ENCODE peak calls at places on chromosomes 6 and 20, in six cellular contexts. R, F, M, I, T and J are unnamed samples.

GRCh38 chr6:10962673-10963072 is 75.8 kb downstream of the SYCP2L start:
- DNase-seq in R (no peak), F (peak), M (no peak), I (no peak), T (no peak), J (no peak)

GRCh38 chr20:34583524-34583923 is 25.0 kb downstream of the MAP1LC3A start:
- DNase-seq in R (no peak), F (no peak), M (no peak), I (no peak), T (no peak), J (no peak)

GRCh38 chr6:28981391-28981832 is 23.7 kb downstream of the ZNF311 start:
- DNase-seq in R (peak), F (no peak), M (peak), I (peak), T (peak), J (peak)

GRCh38 chr6:81788748-81789147 is 36.3 kb upstream of the TENT5A start:
- DNase-seq in R (no peak), F (no peak), M (no peak), I (no peak), T (no peak), J (no peak)

GRCh38 chr20:41432620-41433602 is 66.3 kb upstream of the EMILIN3 start:
- DNase-seq in R (no peak), F (no peak), M (no peak), I (no peak), T (no peak), J (no peak)

GRCh38 chr6:40631760-40632159 is 44.6 kb upstream of the LRFN2 start:
- DNase-seq in R (no peak), F (no peak), M (no peak), I (no peak), T (no peak), J (no peak)

GRCh38 chr6:112431803-112432202 is 84.7 kb downstream of the RFPL4B start:
- DNase-seq in R (no peak), F (no peak), M (no peak), I (no peak), T (no peak), J (no peak)

GRCh38 chr6:140078552-140079126 is 704.2 kb upstream of the CITED2 start:
- DNase-seq in R (no peak), F (peak), M (no peak), I (no peak), T (no peak), J (no peak)

GRCh38 chr6:41446907-41447545 is 99.2 kb upstream of the FOXP4 start:
- DNase-seq in R (no peak), F (no peak), M (no peak), I (no peak), T (no peak), J (no peak)

GRCh38 chr6:21997414-21998037 is 299.3 kb downstream of the PRL start:
- DNase-seq in R (no peak), F (no peak), M (no peak), I (no peak), T (no peak), J (no peak)

GRCh38 chr6:107711953-107712522 is 112.1 kb downstream of the SCML4 start:
- DNase-seq in R (no peak), F (no peak), M (no peak), I (no peak), T (no peak), J (no peak)

GRCh38 chr20:54168961-54169862 is 4.6 kb downstream of the CYP24A1 start:
- DNase-seq in R (no peak), F (no peak), M (no peak), I (no peak), T (no peak), J (no peak)

GRCh38 chr20:2799688-2800589 is 488 bp downstream of the CPXM1 start:
- DNase-seq in R (no peak), F (no peak), M (peak), I (no peak), T (no peak), J (no peak)

GRCh38 chr20:51132286-51132810 is 109.4 kb upstream of the KCNG1 start:
- DNase-seq in R (no peak), F (no peak), M (no peak), I (no peak), T (no peak), J (no peak)

GRCh38 chr6:106527111-106527510 is 102.2 kb downstream of the RTN4IP1 start:
- DNase-seq in R (no peak), F (no peak), M (no peak), I (no peak), T (no peak), J (no peak)

GRCh38 chr6:24126586-24127192 is 674 bp downstream of the NRSN1 start:
- DNase-seq in R (peak), F (no peak), M (peak), I (no peak), T (no peak), J (no peak)

GRCh38 chr6:106501836-106502447 is 127.4 kb downstream of the RTN4IP1 start:
- DNase-seq in R (no peak), F (no peak), M (no peak), I (peak), T (no peak), J (no peak)

GRCh38 chr6:48928937-48929336 is 534.1 kb downstream of the MMUT start:
- DNase-seq in R (no peak), F (no peak), M (no peak), I (no peak), T (no peak), J (no peak)
- TF ChIP-seq CTCF in R (peak), F (no peak), M (no peak), I (no peak), T (no peak), J (no peak)

DNA sequence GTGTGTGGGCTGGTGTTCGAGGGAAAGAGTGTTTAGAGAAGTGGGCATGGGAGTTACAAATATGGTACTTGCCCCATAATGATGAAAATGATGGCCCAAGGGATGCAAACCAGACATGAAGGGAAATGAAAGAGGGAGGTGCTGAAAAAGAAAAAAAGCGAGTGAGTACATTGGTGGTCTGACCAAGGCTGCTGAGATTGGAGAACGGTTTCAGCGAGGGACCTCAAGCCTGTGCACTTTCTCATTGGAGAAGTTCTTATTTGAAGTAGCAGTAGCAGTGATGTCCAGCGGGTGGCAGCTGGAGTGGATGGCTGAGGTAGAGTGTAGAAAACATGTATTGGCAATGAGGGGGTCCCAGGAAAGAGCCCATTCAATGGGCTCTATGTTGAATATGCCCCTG is 54.8 kb downstream of the TNFAIP3 start:
- DNase-seq in R (no peak), F (no peak), M (no peak), I (no peak), T (no peak), J (no peak)
- TF ChIP-seq CTCF in R (peak), F (no peak), M (no peak), I (no peak), T (no peak), J (no peak)

GRCh38 chr6:117165921-117166499 is 99.3 kb upstream of the VGLL2 start:
- DNase-seq in R (no peak), F (no peak), M (no peak), I (no peak), T (no peak), J (no peak)
- TF ChIP-seq CTCF in R (no peak), F (no peak), M (no peak), I (no peak), T (no peak), J (no peak)

DNA sequence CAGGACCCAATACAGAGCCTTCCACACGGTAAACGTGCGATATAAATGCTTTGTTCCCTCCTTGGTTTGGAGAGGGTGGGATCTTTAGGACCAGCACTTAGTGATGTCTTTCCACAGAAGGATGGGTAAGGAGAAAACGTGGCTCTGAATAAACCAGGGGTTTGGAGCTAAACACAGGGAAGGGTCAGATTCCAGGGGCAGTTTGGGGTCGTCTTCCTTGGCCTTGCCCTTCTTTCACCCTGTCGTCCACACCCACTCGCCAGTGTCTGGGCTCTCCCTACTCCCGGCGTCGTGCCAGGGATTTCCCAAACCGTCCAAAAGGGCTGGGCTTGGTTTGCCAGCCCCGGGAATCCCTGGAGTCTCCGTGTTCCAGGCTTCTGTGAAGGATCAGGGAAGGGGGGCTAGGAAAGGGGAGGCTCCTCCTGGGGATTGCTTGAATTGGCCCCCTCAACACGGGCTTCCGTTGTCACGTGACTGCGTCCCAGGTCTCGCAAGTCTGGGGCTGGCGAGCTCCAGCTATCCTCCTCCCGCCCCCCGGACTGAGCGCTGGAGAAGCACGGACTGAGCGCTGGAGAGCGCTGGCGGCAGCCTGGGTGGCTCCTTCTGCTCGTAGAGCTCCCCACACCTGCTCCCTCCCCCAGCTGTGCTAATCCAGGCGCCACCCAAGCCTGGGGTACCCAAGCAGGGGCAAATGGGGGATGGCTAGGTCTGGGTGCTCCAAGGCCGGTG is 9.5 kb upstream of the ARMC12 start:
- DNase-seq in R (peak), F (no peak), M (peak), I (peak), T (no peak), J (no peak)
- TF ChIP-seq CTCF in R (no peak), F (no peak), M (no peak), I (peak), T (no peak), J (no peak)

DNA sequence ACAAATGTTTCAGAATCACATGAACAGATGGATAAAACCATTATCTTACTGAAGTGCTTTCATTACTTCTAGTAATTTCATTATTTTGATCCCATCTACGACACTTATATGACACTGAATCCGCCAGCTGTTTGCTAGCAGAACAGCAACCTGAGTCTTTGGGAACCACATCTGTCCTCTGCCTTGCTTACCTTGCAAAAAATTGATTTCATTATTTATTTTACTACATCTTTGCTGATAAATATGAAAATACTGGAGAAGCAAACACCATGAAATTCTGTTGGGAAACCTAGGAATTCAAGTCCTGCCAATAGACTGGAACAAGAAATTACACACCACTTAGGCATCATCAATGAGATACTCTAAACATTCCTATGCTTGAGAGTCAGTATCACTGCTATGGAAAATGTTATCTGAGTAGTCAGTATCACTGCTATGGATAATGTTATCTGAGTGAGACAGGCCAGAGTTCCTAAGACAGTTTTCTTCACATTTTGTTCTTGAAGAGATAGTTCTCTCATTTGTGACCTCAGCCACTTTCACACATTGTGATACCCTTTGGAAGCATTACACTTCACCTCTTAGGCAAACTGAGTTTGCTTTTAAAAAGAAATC is 91.9 kb downstream of the PDE10A start:
- DNase-seq in R (no peak), F (no peak), M (no peak), I (no peak), T (no peak), J (no peak)
- TF ChIP-seq CTCF in R (no peak), F (no peak), M (no peak), I (no peak), T (no peak), J (no peak)